ENCODE peak calls at places on chromosomes 1 and 21, in six cellular contexts. J, U, B, D, K and G are unnamed samples.

GRCh38 chr1:23088027-23088426 is 68.8 kb downstream of the KDM1A start:
- DNase-seq in J (no peak), U (no peak), B (no peak), D (no peak), K (no peak), G (no peak)

GRCh38 chr1:182392045-182393028 is 747 bp upstream of the GLUL start:
- DNase-seq in J (peak), U (no peak), B (no peak), D (peak), K (peak), G (no peak)

GRCh38 chr1:50971748-50972305 is 1.8 kb downstream of the CDKN2C start:
- DNase-seq in J (no peak), U (no peak), B (no peak), D (peak), K (no peak), G (no peak)

GRCh38 chr1:10402729-10403274 is 3.9 kb downstream of the PGD start:
- DNase-seq in J (no peak), U (no peak), B (no peak), D (no peak), K (no peak), G (no peak)

GRCh38 chr1:11893907-11894251 is 32.3 kb downstream of the KIAA2013 start:
- DNase-seq in J (peak), U (no peak), B (peak), D (peak), K (peak), G (no peak)

GRCh38 chr1:178986204-178986603 is 39.5 kb upstream of the FAM20B start:
- DNase-seq in J (no peak), U (no peak), B (no peak), D (no peak), K (no peak), G (no peak)

GRCh38 chr1:95086949-95087533 is 14.3 kb upstream of the ALG14 start:
- DNase-seq in J (no peak), U (peak), B (no peak), D (peak), K (no peak), G (peak)

GRCh38 chr1:103561612-103562395 is 9.6 kb upstream of the AMY2B start:
- DNase-seq in J (no peak), U (peak), B (no peak), D (peak), K (no peak), G (no peak)

GRCh38 chr1:205204552-205204951 is 7.0 kb downstream of the DSTYK start:
- DNase-seq in J (no peak), U (no peak), B (no peak), D (peak), K (no peak), G (no peak)

GRCh38 chr1:55541296-55541695 is 326.1 kb upstream of the USP24 start:
- DNase-seq in J (no peak), U (no peak), B (no peak), D (no peak), K (no peak), G (no peak)

GRCh38 chr1:232519186-232519585 is 110.7 kb downstream of the SIPA1L2 start:
- DNase-seq in J (no peak), U (no peak), B (no peak), D (no peak), K (no peak), G (no peak)

GRCh38 chr1:92159593-92159992 is 58.1 kb upstream of the C1orf146 start:
- DNase-seq in J (no peak), U (no peak), B (no peak), D (no peak), K (no peak), G (no peak)

GRCh38 chr1:92154934-92155333 is 62.8 kb upstream of the C1orf146 start:
- DNase-seq in J (no peak), U (no peak), B (no peak), D (no peak), K (no peak), G (no peak)
- H3K4me3 ChIP-seq in J (no peak), U (no peak), B (no peak), D (no peak), K (no peak), G (no peak)

GRCh38 chr1:200917291-200917817 is 22.7 kb downstream of the INAVA start:
- DNase-seq in J (no peak), U (no peak), B (peak), D (no peak), K (no peak), G (no peak)

GRCh38 chr1:200916152-200916551 is 21.5 kb downstream of the INAVA start:
- DNase-seq in J (no peak), U (no peak), B (peak), D (no peak), K (no peak), G (no peak)

GRCh38 chr1:200919386-200919785 is 24.7 kb downstream of the INAVA start:
- DNase-seq in J (no peak), U (no peak), B (no peak), D (no peak), K (no peak), G (no peak)

GRCh38 chr1:200918006-200918405 is 23.3 kb downstream of the INAVA start:
- DNase-seq in J (no peak), U (no peak), B (no peak), D (no peak), K (no peak), G (no peak)

GRCh38 chr1:200916681-200917080 is 22.0 kb downstream of the INAVA start:
- DNase-seq in J (no peak), U (no peak), B (no peak), D (no peak), K (no peak), G (no peak)
- H3K4me3 ChIP-seq in J (no peak), U (no peak), B (no peak), D (no peak), K (no peak), G (no peak)

GRCh38 chr1:156858555-156858956 is 361 bp downstream of the INSRR start:
- DNase-seq in J (peak), U (no peak), B (peak), D (no peak), K (no peak), G (no peak)
- H3K4me3 ChIP-seq in J (peak), U (no peak), B (peak), D (no peak), K (no peak), G (no peak)

GRCh38 chr1:107704911-107705310 is 260.1 kb downstream of the VAV3 start:
- DNase-seq in J (no peak), U (no peak), B (no peak), D (peak), K (no peak), G (no peak)
- H3K4me3 ChIP-seq in J (no peak), U (no peak), B (no peak), D (no peak), K (no peak), G (no peak)

GRCh38 chr1:26044971-26045711 is 777 bp downstream of the SLC30A2 start:
- DNase-seq in J (no peak), U (no peak), B (peak), D (no peak), K (no peak), G (no peak)
- H3K4me3 ChIP-seq in J (peak), U (no peak), B (peak), D (no peak), K (no peak), G (no peak)

GRCh38 chr1:156462954-156463795 is 37.4 kb downstream of the MEF2D start:
- DNase-seq in J (no peak), U (no peak), B (no peak), D (no peak), K (no peak), G (no peak)

GRCh38 chr1:156464825-156465452 is 35.6 kb downstream of the MEF2D start:
- DNase-seq in J (no peak), U (no peak), B (no peak), D (peak), K (no peak), G (no peak)

GRCh38 chr1:156463874-156464273 is 36.7 kb downstream of the MEF2D start:
- DNase-seq in J (no peak), U (no peak), B (no peak), D (no peak), K (no peak), G (no peak)

GRCh38 chr1:156465747-156466365 is 34.7 kb downstream of the MEF2D start:
- DNase-seq in J (no peak), U (no peak), B (peak), D (peak), K (no peak), G (no peak)

GRCh38 chr1:156464335-156464734 is 36.2 kb downstream of the MEF2D start:
- DNase-seq in J (no peak), U (no peak), B (no peak), D (no peak), K (no peak), G (no peak)
- H3K4me3 ChIP-seq in J (no peak), U (no peak), B (no peak), D (no peak), K (no peak), G (no peak)

DNA sequence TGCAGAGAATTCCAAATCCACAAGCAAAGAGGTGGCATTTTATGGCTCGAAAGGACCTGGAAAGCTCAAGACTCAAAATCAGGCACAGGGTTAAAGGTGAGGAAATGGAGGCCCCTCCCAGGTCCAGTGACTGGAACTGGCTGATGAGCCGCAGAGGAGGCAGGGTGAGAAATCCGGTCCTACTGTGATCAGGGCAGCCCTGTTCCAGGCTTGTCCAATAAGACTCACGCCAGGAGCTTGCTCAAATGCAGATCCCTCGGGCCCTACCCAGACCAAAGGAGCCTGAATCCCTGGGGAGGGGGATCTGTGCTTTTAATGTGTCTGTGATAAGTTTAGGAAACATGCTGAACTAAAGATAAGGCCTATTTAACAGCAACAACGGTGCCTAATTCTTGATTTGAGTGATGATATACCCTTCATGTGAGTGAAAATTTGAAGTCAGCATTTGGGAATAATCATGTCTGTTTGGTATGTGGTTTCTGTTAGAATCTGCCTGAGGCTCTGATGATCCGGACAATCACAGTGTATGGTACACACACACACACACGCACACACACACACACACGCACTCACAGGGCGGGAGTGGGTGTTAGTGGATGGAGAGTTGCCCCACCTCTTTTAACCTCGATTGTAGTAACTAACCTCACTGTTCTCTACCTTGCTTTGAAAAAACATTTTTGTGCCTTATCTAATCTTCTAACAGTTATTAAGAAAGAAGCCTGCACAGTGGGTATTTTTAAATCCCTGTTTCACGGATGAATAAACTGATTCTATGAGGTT is 54.1 kb upstream of the LYST start:
- DNase-seq in J (peak), U (peak), B (no peak), D (peak), K (no peak), G (peak)
- H3K4me3 ChIP-seq in J (no peak), U (no peak), B (no peak), D (no peak), K (no peak), G (no peak)

GRCh38 chr21:16533692-16534407 is 804.1 kb downstream of the USP25 start:
- DNase-seq in J (no peak), U (no peak), B (no peak), D (no peak), K (no peak), G (no peak)
- H3K4me3 ChIP-seq in J (peak), U (peak), B (no peak), D (peak), K (no peak), G (no peak)